ENCODE peak calls at places on chromosomes 1 and 21, in six cellular contexts. X, S, I, W, O and J are unnamed samples.

GRCh38 chr1:46221749-46222148 is 18.6 kb downstream of the LURAP1 start:
- DNase-seq in O (no peak), W (no peak), S (no peak), X (peak; percentile 58), I (no peak), J (no peak)

GRCh38 chr1:152497273-152497672 is 13.3 kb upstream of the LCE5A start:
- DNase-seq in X (no peak), W (no peak), S (no peak), O (no peak), I (peak; percentile 13), J (peak; percentile 17)

GRCh38 chr1:41749992-41750745 is 168.6 kb downstream of the HIVEP3 start:
- DNase-seq in S (no peak), W (no peak), O (no peak), X (no peak), I (no peak), J (no peak)

GRCh38 chr1:94636625-94637024 is 95.1 kb upstream of the F3 start:
- DNase-seq in S (no peak), I (no peak), O (no peak), W (no peak), X (no peak), J (no peak)

GRCh38 chr1:56190975-56191768 is 388.2 kb downstream of the PLPP3 start:
- DNase-seq in S (no peak), I (no peak), W (no peak), X (no peak), O (no peak), J (peak; percentile 54)

GRCh38 chr1:173393655-173393993 is 83.5 kb upstream of the PRDX6 start:
- DNase-seq in I (no peak), S (no peak), X (no peak), W (no peak), O (no peak), J (no peak)

GRCh38 chr1:24442764-24443163 is 27.2 kb downstream of the NIPAL3 start:
- DNase-seq in I (no peak), X (no peak), O (no peak), S (no peak), W (no peak), J (peak; percentile 5)

GRCh38 chr1:198483006-198483405 is 57.5 kb downstream of the ATP6V1G3 start:
- DNase-seq in O (no peak), X (no peak), I (no peak), W (no peak), S (no peak), J (no peak)

GRCh38 chr1:23426828-23427227 is 2.3 kb upstream of the TCEA3 start:
- DNase-seq in X (no peak), W (no peak), S (no peak), O (no peak), I (peak; percentile 50), J (no peak)

GRCh38 chr21:25895565-25896205 is 160.9 kb downstream of the GABPA start:
- DNase-seq in O (no peak), X (no peak), I (no peak), S (no peak), W (no peak), J (no peak)

GRCh38 chr1:108000620-108001105 is 35.7 kb upstream of the VAV3 start:
- DNase-seq in I (peak; percentile 12), O (no peak), X (peak; percentile 75), W (peak; percentile 64), S (peak; percentile 33), J (peak; percentile 83)

GRCh38 chr1:26548841-26549240 is 19.3 kb downstream of the RPS6KA1 start:
- DNase-seq in O (no peak), I (no peak), X (no peak), S (no peak), W (no peak), J (no peak)

GRCh38 chr1:60149254-60149653 is 75.7 kb upstream of the C1orf87 start:
- DNase-seq in X (peak; percentile 56), O (no peak), S (no peak), I (peak; percentile 75), W (peak; percentile 71), J (peak; percentile 15)

GRCh38 chr1:149997585-149998262 is 12.8 kb downstream of the OTUD7B start:
- DNase-seq in W (no peak), O (no peak), S (no peak), X (no peak), I (peak; percentile 33), J (no peak)

GRCh38 chr1:98839840-98840239 is 164.8 kb downstream of the PLPPR5 start:
- DNase-seq in X (no peak), W (no peak), S (no peak), I (no peak), O (no peak), J (no peak)

GRCh38 chr21:27590271-27590670 is 623.4 kb upstream of the ADAMTS5 start:
- DNase-seq in O (no peak), W (no peak), S (no peak), I (no peak), X (no peak), J (peak; percentile 90)

GRCh38 chr1:78225153-78225552 is 179.4 kb downstream of the GIPC2 start:
- DNase-seq in O (no peak), W (no peak), I (no peak), S (no peak), X (no peak), J (peak; percentile 26)

GRCh38 chr1:90964444-90965035 is 57.3 kb downstream of the ZNF644 start:
- DNase-seq in X (no peak), O (no peak), S (no peak), I (peak; percentile 10), W (no peak), J (no peak)

GRCh38 chr1:220203816-220204215 is 68.4 kb downstream of the RAB3GAP2 start:
- DNase-seq in X (no peak), W (no peak), I (no peak), O (no peak), S (no peak), J (no peak)

GRCh38 chr21:28220670-28221069 is 772.0 kb downstream of the LTN1 start:
- DNase-seq in S (no peak), O (no peak), I (no peak), W (no peak), X (no peak), J (no peak)

DNA sequence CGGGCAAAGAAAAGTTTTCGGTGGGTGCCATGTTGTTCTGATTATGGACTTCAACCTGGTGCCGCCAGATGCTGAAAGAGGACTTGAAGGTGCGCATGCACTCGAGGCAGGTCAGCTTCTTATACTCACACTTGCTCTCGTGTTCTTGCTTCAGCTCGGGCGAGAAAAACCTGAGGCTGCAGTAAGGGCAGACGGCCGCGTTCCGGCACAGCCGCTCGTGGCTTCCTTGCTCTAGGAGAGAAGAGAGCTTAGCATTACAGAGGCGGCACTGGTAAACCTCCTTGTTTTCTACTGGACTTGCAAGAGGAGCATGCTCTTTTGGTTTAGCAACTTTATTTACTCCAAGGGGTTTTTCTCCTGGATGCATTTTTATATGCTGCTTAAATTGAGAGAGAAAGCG is 18.5 kb downstream of the ZBTB21 start:
- DNase-seq in X (no peak), W (no peak), O (no peak), I (no peak), S (no peak), J (no peak)
- H3K36me3 ChIP-seq in X (no peaks in the 10 kb centered on the region), W (peaks cover 20% of the 10 kb centered on the region), O (peaks cover 27% of the 10 kb centered on the region), I (no peaks in the 10 kb centered on the region), S (no peaks in the 10 kb centered on the region), J (peaks cover 52% of the 10 kb centered on the region)

DNA sequence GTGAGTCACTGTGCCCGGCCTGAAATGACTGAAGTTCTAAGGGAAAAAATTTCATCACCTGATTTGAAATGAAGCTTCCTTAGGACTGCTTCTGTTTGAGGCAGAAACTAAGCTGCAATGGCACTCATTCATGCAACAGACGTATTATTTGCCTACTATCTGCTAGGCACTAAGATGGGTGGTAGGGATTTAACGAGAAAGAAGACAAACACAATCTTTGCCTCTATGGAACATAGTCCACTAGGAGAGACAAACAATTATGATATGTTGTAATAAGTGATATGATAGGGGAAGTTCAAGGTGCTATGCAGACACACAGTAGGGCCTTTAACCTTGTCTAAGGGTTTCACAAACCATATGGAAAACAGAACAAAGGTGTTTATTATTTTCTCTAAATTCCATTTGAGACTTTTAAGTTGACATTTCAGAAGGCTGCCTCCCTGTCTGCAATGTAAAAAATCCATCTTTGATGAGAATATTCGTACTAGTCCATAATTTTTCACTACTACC is 11.3 kb downstream of the LIX1L start:
- DNase-seq in W (no peak), X (no peak), I (no peak), S (no peak), O (no peak), J (no peak)
- H3K36me3 ChIP-seq in W (no peaks in the 10 kb centered on the region), X (no peaks in the 10 kb centered on the region), I (peaks cover 2% of the 10 kb centered on the region), S (no peaks in the 10 kb centered on the region), O (peaks cover 15% of the 10 kb centered on the region), J (peaks cover 13% of the 10 kb centered on the region)

DNA sequence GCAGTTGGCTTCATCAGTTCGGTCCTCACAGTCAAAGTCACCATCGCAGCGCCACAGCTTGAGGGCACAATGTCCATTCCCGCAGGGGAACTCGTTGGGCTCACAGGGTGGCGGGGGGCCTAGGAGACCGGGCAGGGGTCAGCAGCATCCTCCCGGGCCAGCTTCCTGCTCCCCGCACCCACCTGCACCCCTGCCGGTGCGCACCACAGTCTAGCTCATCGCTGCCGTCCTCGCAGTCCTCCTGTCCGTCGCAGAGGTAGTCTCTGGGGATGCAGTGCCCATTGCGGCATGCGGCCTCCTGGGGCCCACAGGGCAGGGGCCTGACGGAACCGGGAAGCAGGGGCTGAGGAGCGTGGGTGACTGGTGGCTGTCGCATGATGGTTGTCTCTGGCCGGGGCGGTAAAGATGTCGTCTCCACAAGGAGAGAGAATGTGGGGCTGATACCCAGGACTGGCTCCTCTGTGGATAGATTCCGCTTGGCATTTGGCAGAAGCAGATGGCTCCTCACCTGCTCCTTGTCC is 49.8 kb downstream of the HSPG2 start:
- DNase-seq in X (no peak), O (no peak), I (no peak), S (no peak), W (no peak), J (no peak)
- H3K36me3 ChIP-seq in X (no peaks in the 10 kb centered on the region), O (no peaks in the 10 kb centered on the region), I (no peaks in the 10 kb centered on the region), S (no peaks in the 10 kb centered on the region), W (peaks cover 79% of the 10 kb centered on the region), J (peaks cover 80% of the 10 kb centered on the region)

GRCh38 chr1:184821658-184822057 is 67.0 kb upstream of the EDEM3 start:
- DNase-seq in X (no peak), O (no peak), S (no peak), I (no peak), W (no peak), J (no peak)

GRCh38 chr1:184818646-184819045 is 64.0 kb upstream of the EDEM3 start:
- DNase-seq in X (no peak), I (no peak), W (no peak), O (no peak), S (no peak), J (no peak)

GRCh38 chr1:184822267-184822666 is 67.6 kb upstream of the EDEM3 start:
- DNase-seq in S (no peak), O (no peak), W (no peak), I (no peak), X (no peak), J (no peak)

GRCh38 chr1:184820956-184821355 is 66.3 kb upstream of the EDEM3 start:
- DNase-seq in X (no peak), S (no peak), I (no peak), W (no peak), O (no peak), J (no peak)

GRCh38 chr1:184820218-184820720 is 65.6 kb upstream of the EDEM3 start:
- DNase-seq in S (no peak), O (no peak), X (no peak), I (no peak), W (no peak), J (no peak)
- H3K36me3 ChIP-seq in S (no peaks in the 10 kb centered on the region), O (no peaks in the 10 kb centered on the region), X (no peaks in the 10 kb centered on the region), I (no peaks in the 10 kb centered on the region), W (peaks cover 30% of the 10 kb centered on the region), J (peaks cover 22% of the 10 kb centered on the region)